ENCODE peak calls at places on chromosomes 11 and 22, in five cellular contexts. U is keratinocyte, G is IMR-90, J is suprapubic skin, M is heart left ventricle. L is an unnamed sample.
A peak's percentile ranks its signal among the peaks of the same experiment; 100 is the strongest.

GRCh38 chr11:6655020-6655789 is 404 bp downstream of the DCHS1 start:
- DNase-seq in J (no peak), M (peak; percentile 64), G (no peak), U (no peak), L (no peak)

GRCh38 chr11:118820412-118821357 is 29.7 kb upstream of the DDX6 start:
- DNase-seq in M (peak; percentile 87), J (no peak), G (no peak), U (no peak), L (peak; percentile 12)

GRCh38 chr11:58575377-58576020 is at the start of gene LPXN:
- DNase-seq in G (peak; percentile 63), J (no peak), M (no peak), U (peak; percentile 57), L (peak; percentile 57)

GRCh38 chr11:119352857-119353260 is 6.4 kb upstream of the MFRP start:
- DNase-seq in M (peak; percentile 66), J (no peak), U (no peak), G (no peak), L (no peak)

GRCh38 chr11:9206496-9206895 is 58.7 kb downstream of the DENND5A start:
- DNase-seq in G (peak; percentile 78), U (no peak), M (no peak), J (no peak), L (no peak)

GRCh38 chr22:32354360-32355351 is 3.0 kb upstream of the RFPL3 start:
- DNase-seq in U (no peak), G (peak; percentile 67), M (peak; percentile 54), J (no peak), L (peak; percentile 14)

GRCh38 chr22:22935546-22936157 is 48.0 kb downstream of the IGLL5 start:
- DNase-seq in M (peak; percentile 42), G (no peak), U (no peak), J (no peak), L (no peak)

GRCh38 chr22:50008151-50009040 is 4.2 kb downstream of the IL17REL start:
- DNase-seq in U (no peak), M (no peak), J (peak; percentile 52), G (no peak), L (no peak)

GRCh38 chr11:1302461-1303073 is 6.9 kb downstream of the TOLLIP start:
- DNase-seq in M (no peak), G (no peak), U (no peak), J (peak; percentile 73), L (no peak)

GRCh38 chr11:17013548-17014320 is 480 bp downstream of the PLEKHA7 start:
- DNase-seq in J (peak; percentile 80), M (no peak), G (no peak), U (no peak), L (no peak)

GRCh38 chr11:8363924-8364323 is 100.2 kb upstream of the LMO1 start:
- DNase-seq in M (no peak), J (no peak), G (no peak), U (no peak), L (no peak)

DNA sequence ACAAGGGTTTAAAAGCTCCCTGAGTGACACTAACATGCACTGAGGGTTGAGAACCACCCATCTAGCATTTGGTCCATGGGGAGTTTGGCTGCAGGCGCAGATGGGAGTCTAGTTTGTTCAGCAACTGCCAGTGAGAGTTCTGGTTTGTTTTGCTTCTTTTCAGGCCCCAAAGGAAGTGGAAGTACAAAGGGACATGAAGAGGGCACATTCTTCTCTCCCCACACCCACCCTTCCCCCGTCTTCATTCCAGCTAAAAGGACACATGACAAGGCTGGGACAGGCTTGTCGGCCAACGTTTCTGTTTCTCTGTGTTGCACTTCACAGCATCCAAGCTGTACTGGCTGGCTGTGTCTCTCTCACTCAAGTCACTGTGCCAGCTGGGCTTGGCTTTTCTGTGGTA is 8.2 kb upstream of the ENDOD1 start:
- DNase-seq in U (no peak), M (no peak), G (no peak), J (no peak), L (no peak)
- H3K27ac ChIP-seq in U (no peak overlapping the region), M (peak overlapping the region; percentile 30), G (no peak overlapping the region), J (peak overlapping the region; percentile 40), L (no peak overlapping the region)

GRCh38 chr22:46092646-46093410 is 57.5 kb upstream of the PPARA start:
- DNase-seq in J (no peak), U (no peak), M (peak; percentile 58), G (no peak), L (no peak)

GRCh38 chr22:46096051-46096450 is 54.3 kb upstream of the PPARA start:
- DNase-seq in G (no peak), U (no peak), J (no peak), M (no peak), L (no peak)

GRCh38 chr22:46093796-46094195 is 56.5 kb upstream of the PPARA start:
- DNase-seq in G (no peak), J (no peak), U (no peak), M (no peak), L (no peak)

GRCh38 chr22:46096706-46097230 is 53.6 kb upstream of the PPARA start:
- DNase-seq in J (no peak), G (no peak), M (no peak), U (no peak), L (no peak)

DNA sequence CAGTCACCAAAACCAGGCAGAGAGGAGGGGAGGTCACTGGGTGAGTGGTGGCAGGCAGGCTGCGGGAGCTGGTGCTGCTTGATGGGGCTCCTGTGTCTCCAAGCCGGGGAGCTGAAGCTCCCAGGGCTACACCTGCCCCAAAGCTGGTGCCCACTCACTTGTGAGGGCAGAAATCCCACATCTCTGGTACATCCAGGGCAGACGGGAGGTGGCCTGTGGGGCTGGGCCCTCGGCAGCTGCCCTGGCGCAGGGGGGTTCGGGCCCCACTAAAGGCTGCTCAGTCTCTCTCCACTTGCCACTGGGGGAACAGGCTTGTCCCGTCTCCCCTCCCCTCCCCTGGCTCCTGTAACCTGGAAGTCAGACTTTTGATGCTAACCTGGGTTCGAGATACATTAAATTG is 55.6 kb upstream of the PPARA start:
- DNase-seq in U (no peak), J (no peak), M (no peak), G (no peak), L (no peak)
- H3K27ac ChIP-seq in U (no peak overlapping the region), J (peak overlapping the region; percentile 98), M (peak overlapping the region; percentile 65), G (no peak overlapping the region), L (peak overlapping the region; percentile 99)

GRCh38 chr11:19714387-19715363 is 2.0 kb downstream of the NAV2 start:
- DNase-seq in M (peak; percentile 71), U (no peak), G (peak; percentile 85), J (no peak), L (no peak)
- H3K27ac ChIP-seq in M (peak overlapping the region; percentile 76), U (no peak overlapping the region), G (peak overlapping the region; percentile 64), J (peak overlapping the region; percentile 83), L (peak overlapping the region; percentile 8)

DNA sequence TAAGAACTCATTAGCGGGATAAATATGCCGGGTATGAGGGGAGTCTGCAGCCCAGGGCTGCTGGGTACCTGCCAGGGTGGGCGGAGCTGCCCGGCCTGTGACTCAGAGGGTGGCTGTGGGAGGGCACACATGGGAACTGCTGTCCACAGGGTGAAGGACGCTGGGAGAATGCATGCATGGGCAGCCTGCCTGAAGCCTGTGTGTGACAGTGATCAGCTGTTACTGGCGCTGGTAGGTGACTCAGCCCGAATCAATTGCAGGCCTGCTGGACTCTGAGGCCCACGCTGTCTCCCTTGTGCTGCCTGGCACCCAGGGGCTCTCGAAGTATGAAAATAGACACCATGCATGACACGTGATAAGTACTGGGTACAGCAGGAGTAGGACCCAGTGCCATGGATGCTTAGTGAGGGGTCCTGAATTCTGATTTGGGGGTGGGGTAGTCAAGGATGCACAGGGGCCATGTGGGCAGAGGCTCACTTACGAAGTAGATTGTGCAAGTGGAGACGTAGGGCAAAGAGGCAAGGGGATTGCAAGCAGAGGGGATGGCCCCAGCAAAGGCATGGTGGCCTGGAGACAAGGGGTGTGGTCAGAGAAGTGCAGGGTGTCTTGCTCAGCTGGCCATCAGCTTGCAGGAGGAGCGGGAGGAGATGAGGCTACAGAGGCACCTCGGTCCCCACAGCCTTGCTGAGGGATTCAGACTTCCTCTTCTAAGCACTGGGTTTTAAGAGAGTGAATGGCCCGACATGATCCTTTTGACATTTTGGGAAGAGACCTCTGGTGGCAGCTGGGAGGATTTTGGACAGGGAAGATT is 36.5 kb downstream of the GRIK4 start:
- DNase-seq in G (peak; percentile 98), U (peak; percentile 46), M (peak; percentile 89), J (no peak), L (peak; percentile 40)
- H3K27ac ChIP-seq in G (peak overlapping the region; percentile 66), U (no peak overlapping the region), M (peak overlapping the region; percentile 82), J (peak overlapping the region; percentile 49), L (no peak overlapping the region)

GRCh38 chr11:96293109-96293508 is 49.9 kb downstream of the MAML2 start:
- DNase-seq in U (no peak), J (no peak), M (no peak), G (no peak), L (no peak)

GRCh38 chr11:96294289-96294688 is 48.7 kb downstream of the MAML2 start:
- DNase-seq in J (no peak), U (no peak), G (no peak), M (no peak), L (no peak)

GRCh38 chr11:96290631-96291030 is 52.4 kb downstream of the MAML2 start:
- DNase-seq in M (no peak), G (no peak), U (no peak), J (no peak), L (no peak)

GRCh38 chr11:96292291-96293010 is 50.5 kb downstream of the MAML2 start:
- DNase-seq in G (no peak), M (no peak), U (no peak), J (no peak), L (no peak)

DNA sequence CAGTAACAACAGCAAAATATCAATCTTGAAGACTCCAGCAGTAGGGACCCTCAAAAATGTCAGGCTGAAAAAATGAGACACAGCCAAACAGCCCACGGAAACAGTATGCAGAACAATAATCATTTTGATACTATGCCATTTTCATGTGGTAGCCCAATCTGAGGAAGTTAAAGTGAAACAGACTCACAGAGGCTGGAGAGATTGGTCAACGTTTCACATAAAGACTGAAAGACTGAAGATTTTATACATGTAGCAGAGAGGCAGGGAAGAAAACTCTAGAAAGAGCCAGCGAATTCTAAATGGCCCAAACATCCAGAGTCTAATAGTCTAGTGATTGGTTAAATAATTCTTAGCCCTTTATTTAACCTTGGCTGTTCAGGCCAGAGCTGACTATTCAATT is 49.4 kb downstream of the MAML2 start:
- DNase-seq in J (no peak), M (no peak), G (no peak), U (no peak), L (no peak)
- H3K27ac ChIP-seq in J (peak overlapping the region; percentile 11), M (peak overlapping the region; percentile 41), G (no peak overlapping the region), U (no peak overlapping the region), L (no peak overlapping the region)

GRCh38 chr11:34251640-34251980 is 106.2 kb downstream of the ABTB2 start:
- DNase-seq in M (no peak), J (no peak), U (no peak), G (peak; percentile 42), L (no peak)
- H3K27ac ChIP-seq in M (no peak overlapping the region), J (peak overlapping the region; percentile 47), U (peak overlapping the region; percentile 51), G (no peak overlapping the region), L (peak overlapping the region; percentile 35)